ENCODE peak calls at places on chromosomes 3 and 15, in nine cellular contexts. E is dorsolateral prefrontal cortex; W is stimulated activated CD8-positive, alpha-beta memory T cell treated with anti-CD3 and anti-CD28 coated beads, Interleukin-12 subunit alpha, Interleukin-12 subunit beta, amount 100 ng/mL, for 1 hour; C is substantia nigra; A is HL-60; I is HTR-8/SVneo; K is A549; H is colonic mucosa; Y is T-helper 2 cell. U is an unnamed sample.

GRCh38 chr3:179801831-179802230 is 149.0 kb downstream of the USP13 start:
- DNase-seq in C (no peak), A (no peak), W (no peak), Y (no peak), I (no peak), K (no peak), E (no peak), H (no peak), U (no peak)

GRCh38 chr3:182732232-182733015 is 60.9 kb upstream of the ATP11B start:
- DNase-seq in K (no peak), E (no peak), W (no peak), A (no peak), Y (no peak), C (no peak), I (no peak), H (no peak), U (no peak)

GRCh38 chr3:193944161-193944884 is 191.6 kb upstream of the HES1 start:
- DNase-seq in K (no peak), C (no peak), W (no peak), E (no peak), A (no peak), I (no peak), H (peak), Y (no peak), U (no peak)

GRCh38 chr15:100602822-100603393 is 519 bp downstream of the ASB7 start:
- DNase-seq in Y (peak), K (peak), E (no peak), W (no peak), C (no peak), A (no peak), I (no peak), H (peak), U (no peak)

GRCh38 chr3:197490659-197491058 is 65.1 kb downstream of the BDH1 start:
- DNase-seq in I (no peak), H (no peak), W (no peak), C (no peak), Y (no peak), A (no peak), E (no peak), K (no peak), U (no peak)

GRCh38 chr3:109336272-109336957 is 931 bp downstream of the DPPA4 start:
- DNase-seq in H (no peak), Y (peak), E (no peak), K (no peak), I (no peak), C (no peak), A (no peak), W (no peak), U (no peak)

GRCh38 chr3:30231277-30232141 is 374.9 kb upstream of the TGFBR2 start:
- DNase-seq in W (no peak), I (no peak), H (no peak), A (no peak), E (no peak), K (no peak), C (no peak), Y (no peak), U (peak)

GRCh38 chr3:131053021-131053420 is 26.3 kb downstream of the NEK11 start:
- DNase-seq in K (no peak), Y (no peak), W (no peak), E (no peak), I (no peak), H (no peak), C (no peak), A (no peak), U (peak)

GRCh38 chr3:152942366-152942765 is 107.4 kb downstream of the P2RY1 start:
- DNase-seq in W (no peak), H (no peak), Y (no peak), C (no peak), E (no peak), K (no peak), I (no peak), A (no peak), U (no peak)

GRCh38 chr15:32683231-32683630 is 34.6 kb upstream of the GREM1 start:
- DNase-seq in E (no peak), H (no peak), K (no peak), W (no peak), A (no peak), C (no peak), I (no peak), Y (no peak), U (no peak)

GRCh38 chr3:174325834-174326705 is 533.1 kb upstream of the NAALADL2 start:
- DNase-seq in A (no peak), K (no peak), H (no peak), E (no peak), W (no peak), I (no peak), Y (no peak), C (no peak), U (no peak)

GRCh38 chr3:134364936-134365765 is 9.1 kb downstream of the AMOTL2 start:
- DNase-seq in I (no peak), Y (no peak), E (no peak), K (no peak), H (no peak), W (no peak), A (no peak), C (no peak), U (peak)

GRCh38 chr15:64010719-64011118 is 35.6 kb downstream of the DAPK2 start:
- DNase-seq in C (no peak), Y (peak), H (peak), A (peak), E (no peak), K (no peak), I (peak), W (peak), U (no peak)

GRCh38 chr15:70424937-70425411 is 327.3 kb upstream of the TLE3 start:
- DNase-seq in A (peak), C (no peak), H (no peak), Y (no peak), I (no peak), K (no peak), E (no peak), W (no peak), U (no peak)

GRCh38 chr15:69660658-69661405 is 208.2 kb downstream of the RPLP1 start:
- DNase-seq in A (peak), E (no peak), W (no peak), I (no peak), Y (no peak), K (no peak), H (no peak), C (no peak), U (no peak)

GRCh38 chr3:125107861-125108567 is 52.2 kb upstream of the HEG1 start:
- DNase-seq in K (no peak), A (no peak), W (no peak), C (no peak), H (no peak), Y (peak), E (no peak), I (no peak), U (no peak)

GRCh38 chr15:86649277-86649676 is 569.6 kb downstream of the AGBL1 start:
- DNase-seq in K (no peak), A (no peak), Y (peak), C (no peak), H (no peak), W (no peak), E (no peak), I (no peak), U (no peak)

GRCh38 chr3:72606005-72606800 is 242.0 kb downstream of the SHQ1 start:
- DNase-seq in I (no peak), K (no peak), A (no peak), W (no peak), E (no peak), C (no peak), Y (no peak), H (no peak), U (no peak)

GRCh38 chr15:59689626-59690236 is 611 bp upstream of the BNIP2 start:
- DNase-seq in W (peak), H (peak), K (no peak), E (peak), A (no peak), C (peak), Y (peak), I (no peak), U (peak)

GRCh38 chr15:38455096-38455495 is 1.2 kb downstream of the FAM98B start:
- DNase-seq in C (no peak), E (no peak), H (no peak), W (no peak), Y (peak), A (no peak), I (no peak), K (no peak), U (no peak)

GRCh38 chr3:142962175-142962519 is 1.3 kb downstream of the PAQR9 start:
- DNase-seq in C (no peak), K (no peak), E (no peak), Y (no peak), H (no peak), A (no peak), I (no peak), W (no peak), U (no peak)

GRCh38 chr15:73053398-73053723 is 1.1 kb downstream of the NEO1 start:
- DNase-seq in I (no peak), E (no peak), C (no peak), K (no peak), H (peak), W (no peak), A (no peak), Y (no peak), U (no peak)

GRCh38 chr3:53194218-53195065 is 33.4 kb downstream of the PRKCD start:
- DNase-seq in K (no peak), A (no peak), E (no peak), Y (no peak), W (no peak), H (no peak), I (no peak), C (no peak), U (no peak)

GRCh38 chr3:20023663-20024417 is 11.8 kb upstream of the PP2D1 start:
- DNase-seq in K (no peak), C (no peak), H (peak), Y (no peak), I (no peak), E (no peak), W (no peak), A (no peak), U (peak)

GRCh38 chr15:89783111-89783860 is 7.2 kb downstream of the MESP2 start:
- DNase-seq in A (no peak), K (no peak), E (no peak), Y (no peak), W (no peak), I (no peak), H (peak), C (no peak), U (no peak)

GRCh38 chr15:29021901-29022300 is 136.1 kb downstream of the APBA2 start:
- DNase-seq in A (no peak), E (no peak), K (no peak), W (no peak), I (no peak), H (no peak), Y (no peak), C (no peak), U (no peak)

GRCh38 chr3:49653016-49653415 is 21.1 kb upstream of the APEH start:
- DNase-seq in E (no peak), A (no peak), H (no peak), C (no peak), I (no peak), W (no peak), K (no peak), Y (no peak), U (no peak)

GRCh38 chr3:141738636-141739363 is 702 bp downstream of the RNF7 start:
- DNase-seq in K (peak), H (peak), Y (peak), A (no peak), C (no peak), E (no peak), I (peak), W (no peak), U (no peak)

GRCh38 chr3:72938471-72939265 is 50.8 kb downstream of the GXYLT2 start:
- DNase-seq in Y (peak), E (no peak), W (no peak), I (peak), A (peak), K (peak), C (peak), H (peak), U (peak)

GRCh38 chr15:48012191-48012590 is 108.6 kb upstream of the SLC24A5 start:
- DNase-seq in H (no peak), Y (no peak), K (no peak), W (no peak), I (no peak), E (no peak), A (no peak), C (no peak), U (no peak)

GRCh38 chr15:87487484-87487883 is 769.1 kb downstream of the NTRK3 start:
- DNase-seq in Y (no peak), C (no peak), K (no peak), H (no peak), A (no peak), E (no peak), I (no peak), W (no peak), U (no peak)

GRCh38 chr3:15495461-15496340 is 25.8 kb downstream of the COLQ start:
- DNase-seq in W (no peak), K (no peak), I (no peak), C (no peak), H (no peak), A (no peak), E (no peak), Y (no peak), U (no peak)

GRCh38 chr15:40941528-40942336 is 11.5 kb upstream of the CHAC1 start:
- DNase-seq in I (peak), H (peak), K (peak), Y (peak), A (peak), C (peak), W (peak), E (peak), U (peak)

GRCh38 chr3:43248194-43248593 is 38.1 kb upstream of the SNRK start:
- DNase-seq in Y (no peak), W (no peak), I (no peak), H (no peak), A (no peak), E (no peak), K (no peak), C (no peak), U (peak)

GRCh38 chr3:108377384-108377783 is 81.0 kb downstream of the HHLA2 start:
- DNase-seq in I (no peak), C (no peak), H (no peak), Y (no peak), A (no peak), E (no peak), K (no peak), W (no peak), U (no peak)

GRCh38 chr3:156233875-156234274 is 113.5 kb downstream of the KCNAB1 start:
- DNase-seq in Y (no peak), K (no peak), I (peak), H (no peak), E (no peak), C (no peak), A (no peak), W (no peak), U (no peak)

GRCh38 chr3:107772016-107772415 is 249.3 kb downstream of the BBX start:
- DNase-seq in K (no peak), Y (no peak), I (no peak), A (no peak), W (no peak), H (no peak), E (no peak), C (no peak), U (no peak)

GRCh38 chr3:119944091-119944490 is 150.2 kb downstream of the GSK3B start:
- DNase-seq in H (no peak), I (no peak), Y (no peak), E (no peak), W (no peak), K (no peak), A (no peak), C (no peak), U (no peak)